ENCODE peak calls at places on chromosomes 5 and 9, in nine cellular contexts. G, M, L, Z, V, P, K, C and A are unnamed samples.

GRCh38 chr9:134366223-134367031 is 40.2 kb downstream of the RXRA start:
- DNase-seq in G (no peak), M (no peak), L (peak; percentile 91), Z (no peak), V (no peak), P (no peak), K (peak; percentile 74), C (peak; percentile 78), A (peak; percentile 7)

GRCh38 chr5:179267671-179268071 is 77.6 kb downstream of the ADAMTS2 start:
- DNase-seq in G (no peak), M (no peak), L (no peak), Z (no peak), V (no peak), P (no peak), K (peak; percentile 21), C (no peak), A (no peak)

GRCh38 chr5:175059687-175060194 is 335.4 kb downstream of the MSX2 start:
- DNase-seq in G (no peak), M (no peak), L (peak; percentile 80), Z (peak; percentile 71), V (peak; percentile 90), P (peak; percentile 25), K (peak; percentile 16), C (peak; percentile 34), A (no peak)

GRCh38 chr9:70111641-70112236 is 68.1 kb downstream of the MAMDC2 start:
- DNase-seq in G (no peak), M (no peak), L (peak; percentile 35), Z (no peak), V (no peak), P (no peak), K (peak; percentile 65), C (no peak), A (no peak)

GRCh38 chr5:38551020-38552017 is 5.1 kb downstream of the LIFR start:
- DNase-seq in G (no peak), M (no peak), L (peak; percentile 56), Z (no peak), V (peak; percentile 72), P (peak; percentile 7), K (peak; percentile 78), C (no peak), A (peak; percentile 21)

GRCh38 chr9:136544549-136545064 is 1.2 kb downstream of the NOTCH1 start:
- DNase-seq in G (peak; percentile 53), M (peak; percentile 49), L (peak; percentile 42), Z (peak; percentile 56), V (peak; percentile 71), P (peak; percentile 82), K (peak; percentile 46), C (peak; percentile 26), A (no peak)

GRCh38 chr5:159713773-159714172 is 202.5 kb upstream of the ADRA1B start:
- DNase-seq in G (no peak), M (no peak), L (no peak), Z (no peak), V (no peak), P (no peak), K (no peak), C (no peak), A (no peak)

GRCh38 chr5:963310-963672 is 45.3 kb upstream of the NKD2 start:
- DNase-seq in G (no peak), M (no peak), L (no peak), Z (no peak), V (no peak), P (no peak), K (no peak), C (no peak), A (no peak)

GRCh38 chr5:56264417-56265025 is 31.4 kb upstream of the ANKRD55 start:
- DNase-seq in G (no peak), M (no peak), L (peak; percentile 75), Z (peak; percentile 45), V (peak; percentile 77), P (peak; percentile 24), K (peak; percentile 79), C (peak; percentile 6), A (no peak)

GRCh38 chr9:100098887-100099721 is at the start of the genes ERP44 and INVS:
- DNase-seq in G (peak; percentile 83), M (peak; percentile 98), L (peak; percentile 100), Z (peak; percentile 96), V (peak; percentile 100), P (peak; percentile 99), K (peak; percentile 100), C (peak; percentile 100), A (peak; percentile 96)

GRCh38 chr5:50655067-50655809 is 11.2 kb upstream of the PARP8 start:
- DNase-seq in G (no peak), M (no peak), L (no peak), Z (no peak), V (no peak), P (no peak), K (no peak), C (no peak), A (no peak)

GRCh38 chr5:74540582-74540981 is 99.9 kb downstream of the ENC1 start:
- DNase-seq in G (no peak), M (no peak), L (no peak), Z (no peak), V (peak; percentile 33), P (no peak), K (peak; percentile 6), C (no peak), A (no peak)

GRCh38 chr9:136688274-136689107 is 1.2 kb upstream of the AGPAT2 start:
- DNase-seq in G (no peak), M (no peak), L (no peak), Z (no peak), V (no peak), P (no peak), K (no peak), C (no peak), A (no peak)

GRCh38 chr5:141513627-141514329 is 24.9 kb downstream of the PCDHGC5 start:
- DNase-seq in G (peak; percentile 56), M (peak; percentile 41), L (peak; percentile 88), Z (peak; percentile 75), V (peak; percentile 93), P (peak; percentile 89), K (peak; percentile 86), C (peak; percentile 87), A (peak; percentile 80)

GRCh38 chr9:115333671-115334070 is 215.7 kb upstream of the TNC start:
- DNase-seq in G (no peak), M (no peak), L (peak; percentile 73), Z (no peak), V (no peak), P (no peak), K (peak; percentile 26), C (no peak), A (no peak)

GRCh38 chr9:93303806-93304573 is 120.1 kb downstream of the WNK2 start:
- DNase-seq in G (no peak), M (no peak), L (no peak), Z (no peak), V (no peak), P (no peak), K (no peak), C (no peak), A (no peak)

GRCh38 chr5:74919487-74919886 is 53.3 kb upstream of the FAM169A start:
- DNase-seq in G (no peak), M (no peak), L (peak; percentile 42), Z (peak; percentile 18), V (peak; percentile 61), P (peak; percentile 8), K (peak; percentile 76), C (no peak), A (peak; percentile 44)

GRCh38 chr9:74742792-74743389 is 144.8 kb downstream of the TRPM6 start:
- DNase-seq in G (no peak), M (no peak), L (peak; percentile 39), Z (peak; percentile 43), V (peak; percentile 61), P (peak; percentile 41), K (peak; percentile 42), C (no peak), A (no peak)

GRCh38 chr9:82106536-82106935 is 118.0 kb downstream of the SPATA31D1 start:
- DNase-seq in G (no peak), M (no peak), L (no peak), Z (no peak), V (no peak), P (no peak), K (no peak), C (no peak), A (no peak)